ENCODE peak calls at places on chromosomes 11 and 22, in six cellular contexts. Q is prostate gland, W is sigmoid colon, B is tibial nerve, Z is body of pancreas, Y is adrenal gland. G is an unnamed sample.
A peak's percentile ranks its signal among the peaks of the same experiment; 100 is the strongest.

GRCh38 chr11:13880719-13881118 is 81.8 kb upstream of the SPON1 start:
- DNase-seq in Z (no peak), B (no peak), W (no peak), Q (no peak), Y (no peak), G (peak; percentile 31)

GRCh38 chr22:48938741-48939140 is 888.9 kb downstream of the BRD1 start:
- DNase-seq in W (peak; percentile 48), B (no peak), Z (no peak), Y (peak; percentile 24), Q (no peak), G (no peak)

GRCh38 chr11:131457163-131457562 is 86.7 kb downstream of the NTM start:
- DNase-seq in Y (no peak), Z (no peak), Q (no peak), W (no peak), B (no peak), G (no peak)

GRCh38 chr11:124961972-124962609 is 8.1 kb downstream of the CCDC15 start:
- DNase-seq in B (peak; percentile 55), Z (no peak), Y (no peak), W (no peak), Q (peak; percentile 41), G (peak; percentile 17)

GRCh38 chr22:47901911-47902310 is 1139.5 kb downstream of the TBC1D22A start:
- DNase-seq in Q (no peak), Z (no peak), Y (no peak), B (no peak), W (no peak), G (no peak)

GRCh38 chr22:22462813-22463567 is 45.6 kb downstream of the ZNF280B start:
- DNase-seq in Q (no peak), Y (no peak), Z (no peak), B (no peak), W (no peak), G (no peak)

GRCh38 chr11:11584937-11585336 is 36.9 kb downstream of the GALNT18 start:
- DNase-seq in W (no peak), Q (no peak), Y (no peak), B (no peak), Z (no peak), G (no peak)

GRCh38 chr11:74702383-74703007 is 28.7 kb downstream of the CHRDL2 start:
- DNase-seq in Y (peak; percentile 84), Z (peak; percentile 72), Q (no peak), B (peak; percentile 66), W (peak; percentile 86), G (peak; percentile 76)

GRCh38 chr11:62680825-62681240 is 2.0 kb upstream of the UBXN1 start:
- DNase-seq in Q (peak; percentile 48), Z (peak; percentile 52), W (peak; percentile 73), Y (peak; percentile 75), B (peak; percentile 69), G (peak; percentile 78)

GRCh38 chr11:9678576-9678975 is 14.7 kb downstream of the SWAP70 start:
- DNase-seq in B (no peak), W (no peak), Q (no peak), Z (no peak), Y (no peak), G (no peak)

GRCh38 chr11:46026616-46027293 is 94.5 kb downstream of the PHF21A start:
- DNase-seq in B (no peak), Q (no peak), Z (no peak), Y (no peak), W (no peak), G (no peak)

GRCh38 chr11:2298795-2299747 is 2.6 kb downstream of the C11orf21 start:
- DNase-seq in W (no peak), Q (peak; percentile 58), Y (peak; percentile 56), B (peak; percentile 4), Z (peak; percentile 9), G (no peak)

GRCh38 chr11:59172345-59173079 is 580 bp downstream of the DTX4 start:
- DNase-seq in W (no peak), Y (no peak), Q (no peak), Z (peak; percentile 29), B (no peak), G (no peak)

GRCh38 chr11:2685051-2685450 is 14.7 kb downstream of the KCNQ1OT1 start:
- DNase-seq in W (peak; percentile 24), Z (no peak), Q (no peak), B (no peak), Y (peak; percentile 45), G (no peak)

GRCh38 chr11:122717264-122717867 is 61.8 kb downstream of the UBASH3B start:
- DNase-seq in B (no peak), Q (no peak), Z (no peak), Y (peak; percentile 53), W (no peak), G (no peak)

GRCh38 chr11:66011239-66011784 is 496 bp upstream of the CST6 start:
- DNase-seq in Y (no peak), Z (peak; percentile 43), B (no peak), Q (peak; percentile 28), W (no peak), G (no peak)

GRCh38 chr11:120354068-120354467 is 17.9 kb downstream of the ARHGEF12 start:
- DNase-seq in W (no peak), B (no peak), Z (no peak), Y (no peak), Q (no peak), G (no peak)

GRCh38 chr11:93540337-93540736 is 2.9 kb downstream of the SMCO4 start:
- DNase-seq in Q (no peak), Y (peak; percentile 21), Z (no peak), W (no peak), B (no peak), G (no peak)

DNA sequence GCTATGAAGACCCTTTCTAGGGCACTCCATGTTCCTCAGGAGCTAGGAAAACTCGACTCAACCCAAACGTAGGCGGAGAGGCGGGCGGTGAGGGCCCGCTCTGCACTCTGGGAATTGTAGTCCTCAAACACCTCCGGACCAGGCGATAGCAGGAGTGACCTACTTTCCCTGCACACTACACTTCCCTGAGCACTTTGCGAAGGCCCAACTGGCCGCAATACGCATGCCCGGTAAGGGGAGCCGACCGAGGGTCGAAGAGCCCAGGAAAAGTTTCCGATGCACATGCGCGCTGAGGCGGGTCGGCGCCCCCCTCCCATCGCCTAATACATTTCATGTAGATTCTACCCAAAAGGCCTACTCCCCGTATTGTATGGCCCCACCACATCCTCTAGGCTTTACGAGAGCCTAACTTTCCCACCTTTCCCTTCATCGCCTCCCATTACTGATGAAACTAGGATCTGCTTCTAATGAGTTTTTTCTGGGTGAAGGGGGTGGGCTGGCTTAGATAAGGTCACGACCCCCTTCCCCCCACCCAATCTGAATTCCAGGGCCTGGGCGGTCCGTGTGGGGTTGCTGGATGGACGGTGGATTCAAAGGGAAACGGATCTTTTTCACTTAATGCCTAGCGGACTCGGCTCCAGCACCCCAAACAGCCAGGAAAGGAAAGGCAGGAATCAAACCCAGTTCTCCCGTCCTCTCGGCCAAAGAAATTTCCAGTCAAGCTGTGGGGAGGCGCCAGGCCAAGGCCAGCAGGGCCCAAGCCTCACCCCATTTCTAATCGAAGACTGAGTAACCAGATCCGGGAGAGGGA is 2.0 kb downstream of the TOB2 start:
- DNase-seq in W (peak; percentile 97), B (peak; percentile 84), Z (peak; percentile 89), Y (peak; percentile 97), Q (peak; percentile 95), G (peak; percentile 75)
- TF ChIP-seq POLR2A in W (peak; percentile 48), B (peak; percentile 74), Z (peak; percentile 52), Y (peak; percentile 69), Q (peak; percentile 75), G (no peak)

GRCh38 chr11:112174789-112175595 is at the start of gene BCO2:
- DNase-seq in Y (peak; percentile 95), Q (peak; percentile 57), Z (peak; percentile 82), W (peak; percentile 94), B (peak; percentile 91), G (peak; percentile 26)
- TF ChIP-seq POLR2A in Y (peak; percentile 72), Q (no peak), Z (no peak), W (no peak), B (peak; percentile 31), G (no peak)

GRCh38 chr11:126282742-126283591 is at the start of gene TIRAP:
- DNase-seq in B (peak; percentile 41), Y (peak; percentile 80), Q (peak; percentile 56), W (peak; percentile 86), Z (peak; percentile 70), G (peak; percentile 56)
- TF ChIP-seq POLR2A in B (peak; percentile 58), Y (peak; percentile 68), Q (peak; percentile 42), W (peak; percentile 14), Z (peak; percentile 80), G (peak; percentile 64)

DNA sequence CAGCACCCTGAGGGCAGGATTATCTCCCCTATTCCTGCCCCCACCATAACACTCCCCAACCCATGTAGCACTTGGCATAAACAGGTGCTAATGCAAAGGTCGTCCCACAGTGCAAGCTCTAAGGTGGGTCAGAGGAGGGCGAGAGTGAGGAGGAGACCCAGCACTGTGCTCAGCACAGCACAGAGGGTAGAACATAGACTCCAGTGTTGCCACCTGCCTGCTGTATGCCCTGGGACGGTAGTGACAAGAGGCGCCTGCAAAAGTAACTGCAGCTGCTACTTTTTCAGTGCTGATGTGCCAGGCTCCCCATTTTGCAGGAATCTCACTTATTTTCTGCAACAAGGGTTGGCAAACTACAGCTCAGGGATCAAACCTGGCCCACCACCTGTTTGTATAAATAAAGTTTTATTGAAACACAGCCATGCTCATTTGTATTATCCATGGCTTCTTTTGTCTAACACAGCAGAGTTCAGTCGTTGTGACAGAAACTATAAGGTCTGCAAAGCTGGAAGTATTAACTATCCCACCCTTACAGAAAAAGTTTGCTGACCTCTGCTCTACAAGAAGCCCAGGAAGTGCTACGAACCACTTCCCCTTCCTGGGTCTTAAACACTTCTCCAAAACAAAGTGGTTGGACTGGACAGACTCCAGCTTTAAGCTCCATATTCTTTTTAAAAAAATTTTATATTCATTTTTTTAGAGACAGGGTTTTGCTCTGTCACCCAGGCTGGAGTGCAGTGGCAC is 16.9 kb upstream of the CDC42BPG start:
- DNase-seq in B (no peak), Q (no peak), Y (no peak), W (no peak), Z (no peak), G (no peak)
- TF ChIP-seq POLR2A in B (no peak), Q (no peak), Y (no peak), W (no peak), Z (no peak), G (no peak)

DNA sequence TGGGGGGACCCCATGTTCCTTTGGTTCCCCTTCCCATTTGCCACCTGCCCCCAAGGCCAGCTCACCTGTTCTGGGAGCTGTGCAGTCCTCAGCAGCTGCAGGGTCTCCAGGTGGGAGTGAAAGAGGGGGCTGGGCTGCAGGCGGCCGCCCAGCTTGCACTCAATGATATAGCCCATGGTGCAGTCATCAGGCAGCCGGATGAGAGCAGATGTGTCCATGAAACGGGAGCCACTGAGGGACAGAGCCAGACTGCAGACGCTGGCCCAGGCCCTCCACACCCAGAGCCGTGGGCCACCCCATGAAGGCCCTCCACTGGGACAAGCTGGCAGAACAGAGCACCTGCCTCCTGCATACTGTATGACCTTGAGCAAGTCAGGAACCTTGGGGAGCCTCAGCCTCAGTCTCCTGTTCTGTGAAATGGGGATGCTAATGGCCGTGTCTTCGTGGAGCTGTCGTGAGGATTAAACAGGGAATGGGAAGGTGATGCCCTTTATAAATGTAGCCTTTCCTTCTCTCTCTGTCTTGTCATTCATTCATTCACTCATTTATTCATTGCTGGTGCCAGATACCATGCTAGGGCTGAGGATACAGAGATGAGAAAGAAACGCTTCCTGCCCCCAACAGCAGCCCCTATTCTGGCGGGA is 11.6 kb downstream of the MFNG start:
- DNase-seq in W (no peak), B (no peak), Y (no peak), Z (no peak), Q (no peak), G (no peak)
- TF ChIP-seq POLR2A in W (no peak), B (no peak), Y (no peak), Z (no peak), Q (no peak), G (no peak)